ENCODE peak calls at places on chromosome 6, in five cellular contexts. L, E, M, K and Q are unnamed samples.

GRCh38 chr6:74871757-74872156 is 334.1 kb downstream of the COL12A1 start:
- DNase-seq in E (no peak), L (no peak), K (no peak), M (peak), Q (peak)

GRCh38 chr6:150395388-150396009 is 26.7 kb downstream of the IYD start:
- DNase-seq in K (peak), M (peak), E (no peak), L (no peak), Q (peak)

GRCh38 chr6:15793288-15793687 is 130.5 kb upstream of the DTNBP1 start:
- DNase-seq in K (no peak), L (no peak), M (peak), E (no peak), Q (peak)

GRCh38 chr6:112372213-112372806 is 25.2 kb downstream of the RFPL4B start:
- DNase-seq in L (no peak), E (no peak), K (peak), M (peak), Q (peak)

GRCh38 chr6:138245751-138246150 is 27.5 kb upstream of the PBOV1 start:
- DNase-seq in M (no peak), K (no peak), L (no peak), E (no peak), Q (no peak)

GRCh38 chr6:118770112-118770788 is 118.9 kb upstream of the CEP85L start:
- DNase-seq in M (no peak), E (no peak), K (no peak), L (no peak), Q (no peak)

GRCh38 chr6:46931416-46931815 is 9.7 kb upstream of the ADGRF5 start:
- DNase-seq in E (no peak), K (no peak), M (no peak), L (no peak), Q (no peak)

GRCh38 chr6:10968776-10969175 is 75.3 kb downstream of the ELOVL2 start:
- DNase-seq in M (peak), E (no peak), L (no peak), K (no peak), Q (peak)

GRCh38 chr6:51429042-51429712 is 610.5 kb downstream of the TFAP2B start:
- DNase-seq in E (no peak), K (no peak), M (no peak), L (no peak), Q (peak)

GRCh38 chr6:35477028-35477427 is 8.8 kb downstream of the RPL10A start:
- DNase-seq in M (no peak), E (no peak), L (no peak), K (no peak), Q (no peak)

GRCh38 chr6:149566372-149567193 is at the start of gene GINM1:
- DNase-seq in K (peak), L (peak), M (peak), E (peak), Q (peak)

GRCh38 chr6:170124836-170125235 is 166.0 kb downstream of the DLL1 start:
- DNase-seq in E (peak), M (no peak), L (no peak), K (no peak), Q (no peak)

GRCh38 chr6:3612341-3613041 is 139.0 kb downstream of the PXDC1 start:
- DNase-seq in K (no peak), M (peak), E (peak), L (no peak), Q (no peak)

GRCh38 chr6:166767191-166767590 is 140.1 kb upstream of the RPS6KA2 start:
- DNase-seq in E (no peak), L (no peak), M (no peak), K (no peak), Q (no peak)

GRCh38 chr6:41222045-41222444 is 6.1 kb upstream of the TREML4 start:
- DNase-seq in K (no peak), L (no peak), E (no peak), M (no peak), Q (no peak)

GRCh38 chr6:17600527-17601388 is 656 bp downstream of the FAM8A1 start:
- DNase-seq in L (peak), K (peak), E (peak), M (no peak), Q (peak)

GRCh38 chr6:166955865-166956443 is 396 bp downstream of the RNASET2 start:
- DNase-seq in E (no peak), M (no peak), K (no peak), L (no peak), Q (no peak)

GRCh38 chr6:145468534-145468933 is 266.8 kb downstream of the EPM2A start:
- DNase-seq in M (no peak), K (no peak), E (no peak), L (no peak), Q (no peak)

GRCh38 chr6:6610031-6610591 is 21.6 kb downstream of the LY86 start:
- DNase-seq in E (no peak), K (peak), M (no peak), L (no peak), Q (no peak)

GRCh38 chr6:44735631-44735963 is 348.1 kb downstream of the CDC5L start:
- DNase-seq in E (no peak), K (no peak), L (no peak), M (peak), Q (no peak)

GRCh38 chr6:142302427-142303190 is 802 bp downstream of the ADGRG6 start:
- DNase-seq in M (no peak), L (no peak), K (no peak), E (no peak), Q (no peak)

GRCh38 chr6:156934054-156934424 is 156.9 kb downstream of the ARID1B start:
- DNase-seq in L (no peak), K (no peak), M (no peak), E (no peak), Q (no peak)

GRCh38 chr6:156928972-156929371 is 151.8 kb downstream of the ARID1B start:
- DNase-seq in M (no peak), L (no peak), K (no peak), E (no peak), Q (no peak)

GRCh38 chr6:156931283-156931682 is 154.1 kb downstream of the ARID1B start:
- DNase-seq in E (no peak), M (no peak), K (no peak), L (no peak), Q (no peak)

GRCh38 chr6:156935000-156935399 is 157.8 kb downstream of the ARID1B start:
- DNase-seq in E (no peak), K (no peak), M (no peak), L (no peak), Q (no peak)

GRCh38 chr6:156933201-156934053 is 156.2 kb downstream of the ARID1B start:
- DNase-seq in E (no peak), M (no peak), L (no peak), K (no peak), Q (peak)
- H3K4me3 ChIP-seq in E (peak), M (no peak), L (no peak), K (no peak), Q (no peak)

DNA sequence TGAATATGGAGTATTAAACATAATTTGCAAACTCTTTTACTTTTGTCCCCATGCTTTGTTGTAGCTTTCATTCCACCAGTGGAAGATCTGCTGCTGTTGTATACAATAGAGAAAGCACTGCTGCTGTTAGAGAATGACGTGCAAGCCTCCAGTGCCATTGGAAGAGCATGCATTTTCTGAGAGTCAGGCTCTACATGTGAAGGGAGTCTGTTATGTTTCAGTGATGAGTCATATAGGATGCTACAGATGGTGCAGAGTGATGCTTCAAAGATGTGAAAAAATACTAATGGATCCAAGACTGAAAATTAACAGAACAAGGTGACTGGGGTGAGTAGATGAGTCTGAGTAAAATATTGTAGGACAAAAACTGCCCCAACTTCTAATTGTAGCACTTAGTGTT is 22.4 kb upstream of the BACH2 start:
- DNase-seq in L (no peak), E (no peak), M (peak), K (no peak), Q (peak)
- H3K27ac ChIP-seq in L (no peak), E (no peak), M (no peak), K (no peak), Q (no peak)

GRCh38 chr6:95228636-95229035 is 348.7 kb upstream of the MANEA start:
- DNase-seq in K (no peak), L (no peak), E (no peak), M (no peak), Q (no peak)

GRCh38 chr6:95230071-95230740 is 347.1 kb upstream of the MANEA start:
- DNase-seq in K (no peak), M (no peak), L (no peak), E (no peak), Q (no peak)

GRCh38 chr6:95232477-95232876 is 344.9 kb upstream of the MANEA start:
- DNase-seq in K (no peak), E (no peak), M (no peak), L (no peak), Q (no peak)

GRCh38 chr6:95231416-95231815 is 345.9 kb upstream of the MANEA start:
- DNase-seq in L (no peak), K (no peak), E (no peak), M (peak), Q (no peak)

DNA sequence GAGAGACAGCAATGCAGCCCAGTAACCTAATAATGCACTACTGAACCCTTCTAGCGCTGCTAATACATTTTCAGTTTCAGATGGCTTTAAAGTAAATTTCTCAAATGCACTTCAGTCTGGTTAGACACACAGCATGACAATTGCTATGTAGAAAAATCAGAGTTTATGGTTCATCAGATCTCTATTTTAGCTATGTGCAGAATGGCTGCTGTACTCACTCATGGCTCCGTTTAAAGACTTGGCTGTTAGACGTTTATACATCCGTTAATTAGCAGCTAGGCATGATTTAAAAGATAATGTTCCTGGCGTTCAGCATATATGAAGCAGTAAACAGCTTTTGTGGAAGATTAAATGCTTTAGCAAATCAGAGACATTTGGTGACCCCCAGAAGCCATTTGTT is 350.0 kb upstream of the MANEA start:
- DNase-seq in E (no peak), K (no peak), L (no peak), M (no peak), Q (no peak)
- TF ChIP-seq CTCF in E (no peak), K (no peak), L (no peak), M (no peak), Q (no peak)

DNA sequence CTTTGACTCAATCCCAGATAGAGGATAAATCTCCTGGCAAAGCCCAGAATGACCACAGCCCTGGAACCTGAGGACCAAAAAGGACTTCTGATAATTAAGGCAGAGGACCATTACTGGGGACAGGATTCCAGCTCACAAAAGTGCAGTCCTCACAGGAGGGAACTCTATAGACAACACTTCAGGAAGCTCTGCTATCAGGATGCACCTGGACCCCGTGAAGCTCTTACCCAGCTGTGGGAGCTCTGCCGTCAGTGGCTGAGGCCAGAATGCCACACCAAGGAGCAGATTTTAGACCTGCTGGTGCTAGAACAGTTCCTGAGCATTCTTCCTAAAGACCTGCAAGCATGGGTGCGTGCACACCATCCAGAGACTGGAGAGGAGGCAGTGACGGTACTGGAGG is 987 bp downstream of the ZSCAN16 start:
- DNase-seq in M (no peak), K (no peak), L (no peak), E (no peak), Q (no peak)
- H3K4me3 ChIP-seq in M (no peak), K (peak), L (no peak), E (no peak), Q (no peak)

GRCh38 chr6:12296604-12297003 is 6.4 kb downstream of the EDN1 start:
- DNase-seq in L (no peak), E (no peak), K (no peak), M (no peak), Q (no peak)
- H3K27ac ChIP-seq in L (no peak), E (no peak), K (no peak), M (peak), Q (no peak)

DNA sequence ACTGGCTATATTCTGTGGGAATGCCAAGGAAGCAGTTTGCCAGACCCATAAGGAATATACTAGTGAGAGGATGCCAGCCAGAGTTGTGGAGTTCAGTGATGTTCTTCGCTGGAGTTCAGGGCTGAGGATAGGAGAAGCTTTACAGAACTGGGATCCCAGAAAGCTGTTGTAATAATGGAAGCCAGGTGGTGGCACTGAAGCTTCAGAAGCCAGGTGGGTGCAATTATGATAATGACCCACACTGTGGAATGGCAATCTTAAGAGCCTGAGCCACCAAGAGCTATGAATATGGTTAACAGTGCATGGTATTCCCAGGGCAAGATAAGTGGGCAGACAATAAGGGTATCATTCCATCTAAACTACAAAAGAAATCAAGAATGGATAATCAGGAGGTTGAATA is 25.1 kb upstream of the ENPP1 start:
- DNase-seq in K (peak), E (no peak), M (no peak), L (no peak), Q (no peak)
- TF ChIP-seq CTCF in K (peak), E (no peak), M (no peak), L (peak), Q (no peak)